ENCODE peak calls at places on chromosomes 4 and X, in four cellular contexts. Z, Y, X and M are unnamed samples.

GRCh38 chrX:32183066-32183465 is 1028.3 kb downstream of the DMD start:
- DNase-seq in Y (no peak), X (no peak), Z (no peak), M (no peak)

GRCh38 chr4:141416219-141416618 is 195.5 kb downstream of the ZNF330 start:
- DNase-seq in Y (no peak), X (no peak), Z (peak), M (no peak)

GRCh38 chr4:58149404-58150085 is 1039.4 kb upstream of the IGFBP7 start:
- DNase-seq in Y (no peak), Z (no peak), X (no peak), M (no peak)

GRCh38 chrX:71667328-71668247 is at the start of gene LOC101059915:
- DNase-seq in Z (no peak), X (no peak), Y (no peak), M (no peak)

GRCh38 chr4:41602113-41602512 is 64.2 kb downstream of the LIMCH1 start:
- DNase-seq in Y (no peak), Z (no peak), X (no peak), M (no peak)

GRCh38 chrX:32195611-32196010 is 1015.7 kb downstream of the DMD start:
- DNase-seq in Y (no peak), X (no peak), Z (no peak), M (no peak)

GRCh38 chr4:45347056-45347455 is 620.7 kb upstream of the GNPDA2 start:
- DNase-seq in Z (no peak), X (no peak), Y (no peak), M (no peak)

GRCh38 chr4:156575430-156576073 is 396.0 kb downstream of the PDGFC start:
- DNase-seq in X (peak), Y (peak), Z (no peak), M (peak)

GRCh38 chr4:1975880-1976279 is 32.9 kb downstream of the NELFA start:
- DNase-seq in Z (no peak), Y (no peak), X (no peak), M (peak)

GRCh38 chrX:13090261-13091110 is 46.1 kb upstream of the FAM9C start:
- DNase-seq in X (no peak), Z (peak), Y (no peak), M (no peak)
- H3K56ac ChIP-seq in X (no peak), Z (no peak), Y (no peak), M (no peak)

GRCh38 chr4:70979445-70980008 is 13.9 kb upstream of the DCK start:
- DNase-seq in Y (no peak), X (no peak), Z (no peak), M (no peak)
- H3K56ac ChIP-seq in Y (no peak), X (no peak), Z (no peak), M (no peak)

GRCh38 chr4:151302432-151302831 is 23.0 kb downstream of the SH3D19 start:
- DNase-seq in X (no peak), Y (no peak), Z (peak), M (no peak)

GRCh38 chr4:151310124-151310728 is 15.2 kb downstream of the SH3D19 start:
- DNase-seq in Y (no peak), Z (no peak), X (no peak), M (no peak)

GRCh38 chr4:151304755-151305154 is 20.6 kb downstream of the SH3D19 start:
- DNase-seq in Z (no peak), Y (peak), X (no peak), M (no peak)

DNA sequence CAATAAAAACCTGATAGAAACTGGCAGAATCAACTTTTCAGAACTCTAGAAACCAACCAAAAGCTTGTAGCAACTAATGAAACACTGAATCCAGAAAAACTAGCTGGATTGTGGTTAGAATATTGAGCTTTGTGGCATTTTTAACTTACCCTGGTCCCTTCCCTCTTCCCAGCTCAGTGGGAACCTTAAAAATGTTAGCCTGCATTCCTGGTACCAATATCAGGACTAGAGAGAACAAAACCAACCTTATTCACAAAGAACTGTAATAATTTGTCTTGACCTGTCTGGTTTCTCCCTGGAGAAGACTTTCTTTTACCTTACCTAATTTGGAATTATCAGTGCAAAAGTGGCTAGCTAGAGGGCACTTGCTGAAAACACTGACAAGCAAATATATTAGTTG is 21.2 kb downstream of the SH3D19 start:
- DNase-seq in Y (no peak), X (no peak), Z (no peak), M (no peak)
- H3K56ac ChIP-seq in Y (no peak), X (no peak), Z (no peak), M (no peak)

GRCh38 chr4:67468801-67469200 is 76.5 kb downstream of the CENPC start:
- DNase-seq in Z (no peak), Y (no peak), X (no peak), M (no peak)
- H3K56ac ChIP-seq in Z (no peak), Y (no peak), X (no peak), M (no peak)

GRCh38 chr4:20591571-20592455 is 108.4 kb upstream of the PACRGL start:
- DNase-seq in X (no peak), Y (no peak), Z (no peak), M (no peak)
- H3K56ac ChIP-seq in X (no peak), Y (no peak), Z (no peak), M (no peak)

GRCh38 chr4:158008551-158009218 is 164.1 kb downstream of the GASK1B start:
- DNase-seq in Y (no peak), X (no peak), Z (peak), M (no peak)
- H3K56ac ChIP-seq in Y (no peak), X (no peak), Z (no peak), M (no peak)

GRCh38 chr4:94274912-94275311 is 67.2 kb downstream of the SMARCAD1 start:
- DNase-seq in Y (no peak), Z (peak), X (no peak), M (no peak)
- H3K56ac ChIP-seq in Y (no peak), Z (no peak), X (no peak), M (no peak)

GRCh38 chr4:135120190-135120589 is 918.6 kb upstream of the PABPC4L start:
- DNase-seq in X (no peak), Y (no peak), Z (peak), M (no peak)

GRCh38 chr4:135124196-135124595 is 922.6 kb upstream of the PABPC4L start:
- DNase-seq in X (no peak), Z (no peak), Y (no peak), M (no peak)

GRCh38 chr4:135123632-135124031 is 922.0 kb upstream of the PABPC4L start:
- DNase-seq in Y (peak), X (no peak), Z (no peak), M (no peak)

DNA sequence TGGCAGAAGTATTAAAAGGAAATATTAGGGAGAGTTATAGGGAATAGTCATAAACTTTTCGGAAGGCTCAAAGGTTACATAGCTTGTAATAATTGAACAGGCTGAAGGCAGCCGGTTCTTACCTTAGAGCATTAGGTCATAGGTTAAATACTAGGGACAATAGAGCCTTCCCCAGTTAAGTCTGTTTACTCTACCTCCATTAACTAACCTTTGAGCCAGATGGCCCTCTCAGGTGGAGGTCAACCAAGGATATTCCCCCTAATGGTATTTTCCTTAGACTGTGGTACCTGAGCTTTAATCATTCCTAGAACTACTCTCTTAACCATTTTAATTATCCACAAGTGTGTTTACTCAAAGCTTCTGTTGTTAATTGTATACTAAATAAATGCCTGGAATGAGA is 920.9 kb upstream of the PABPC4L start:
- DNase-seq in Y (no peak), X (no peak), Z (no peak), M (no peak)
- H3K56ac ChIP-seq in Y (no peak), X (no peak), Z (no peak), M (no peak)

GRCh38 chrX:40016702-40017101 is 81.1 kb downstream of the BCOR start:
- DNase-seq in Y (no peak), Z (no peak), X (no peak), M (no peak)
- H3K56ac ChIP-seq in Y (no peak), Z (no peak), X (no peak), M (no peak)